ENCODE peak calls at places on chromosomes 16 and 17, in ten cellular contexts. One of them, this sample, is unnamed.

GRCh38 chr16:3188925-3189825 is 1.2 kb downstream of the OR1F1 start:
- DNase-seq in ACHN: peak; percentile 74
- DNase-seq in NCI-H2081: peak; percentile 18
- DNase-seq in RWPE1: peak; percentile 60
- DNase-seq in CD4-positive, CD25-positive, alpha-beta regulatory T cell: peak; percentile 66
- DNase-seq in NT2/D1: no peak
- DNase-seq in fibroblast of lung: peak; percentile 71
- DNase-seq in lower lobe of right lung: no peak
- DNase-seq in immature natural killer cell: no peak
- DNase-seq in activated effector memory CD4-positive, alpha-beta T cell treated with anti-CD3 and anti-CD28 coated beads, Interleukin-2, amount 50 U/mL, for 16 hours: peak; percentile 72
- DNase-seq in this sample: no peak

GRCh38 chr17:80447790-80448189 is 28.6 kb downstream of the NPTX1 start:
- DNase-seq in ACHN: no peak
- DNase-seq in NCI-H2081: no peak
- DNase-seq in RWPE1: peak; percentile 35
- DNase-seq in CD4-positive, CD25-positive, alpha-beta regulatory T cell: no peak
- DNase-seq in NT2/D1: no peak
- DNase-seq in fibroblast of lung: no peak
- DNase-seq in lower lobe of right lung: no peak
- DNase-seq in immature natural killer cell: no peak
- DNase-seq in activated effector memory CD4-positive, alpha-beta T cell treated with anti-CD3 and anti-CD28 coated beads, Interleukin-2, amount 50 U/mL, for 16 hours: no peak
- DNase-seq in this sample: no peak

GRCh38 chr16:84347161-84347560 is 21.2 kb upstream of the ATP2C2 start:
- DNase-seq in ACHN: no peak
- DNase-seq in NCI-H2081: no peak
- DNase-seq in RWPE1: no peak
- DNase-seq in CD4-positive, CD25-positive, alpha-beta regulatory T cell: no peak
- DNase-seq in NT2/D1: no peak
- DNase-seq in fibroblast of lung: no peak
- DNase-seq in lower lobe of right lung: no peak
- DNase-seq in immature natural killer cell: no peak
- DNase-seq in activated effector memory CD4-positive, alpha-beta T cell treated with anti-CD3 and anti-CD28 coated beads, Interleukin-2, amount 50 U/mL, for 16 hours: no peak
- DNase-seq in this sample: no peak

GRCh38 chr17:41382396-41382795 is 290 bp upstream of the KRT34 start:
- DNase-seq in ACHN: no peak
- DNase-seq in NCI-H2081: no peak
- DNase-seq in RWPE1: no peak
- DNase-seq in CD4-positive, CD25-positive, alpha-beta regulatory T cell: no peak
- DNase-seq in NT2/D1: no peak
- DNase-seq in fibroblast of lung: no peak
- DNase-seq in lower lobe of right lung: no peak
- DNase-seq in immature natural killer cell: no peak
- DNase-seq in activated effector memory CD4-positive, alpha-beta T cell treated with anti-CD3 and anti-CD28 coated beads, Interleukin-2, amount 50 U/mL, for 16 hours: no peak
- DNase-seq in this sample: no peak

GRCh38 chr16:14056970-14057369 is 14.1 kb upstream of the MRTFB start:
- DNase-seq in ACHN: no peak
- DNase-seq in NCI-H2081: no peak
- DNase-seq in RWPE1: no peak
- DNase-seq in CD4-positive, CD25-positive, alpha-beta regulatory T cell: no peak
- DNase-seq in NT2/D1: no peak
- DNase-seq in fibroblast of lung: peak; percentile 77
- DNase-seq in lower lobe of right lung: no peak
- DNase-seq in immature natural killer cell: no peak
- DNase-seq in activated effector memory CD4-positive, alpha-beta T cell treated with anti-CD3 and anti-CD28 coated beads, Interleukin-2, amount 50 U/mL, for 16 hours: no peak
- DNase-seq in this sample: no peak

GRCh38 chr17:17587614-17588336 is 3.7 kb downstream of the PEMT start:
- DNase-seq in ACHN: peak; percentile 30
- DNase-seq in NCI-H2081: no peak
- DNase-seq in RWPE1: no peak
- DNase-seq in CD4-positive, CD25-positive, alpha-beta regulatory T cell: no peak
- DNase-seq in NT2/D1: no peak
- DNase-seq in fibroblast of lung: no peak
- DNase-seq in lower lobe of right lung: no peak
- DNase-seq in immature natural killer cell: no peak
- DNase-seq in activated effector memory CD4-positive, alpha-beta T cell treated with anti-CD3 and anti-CD28 coated beads, Interleukin-2, amount 50 U/mL, for 16 hours: no peak
- DNase-seq in this sample: no peak

GRCh38 chr17:4542726-4543191 is 12.4 kb downstream of the MYBBP1A start:
- DNase-seq in ACHN: no peak
- DNase-seq in NCI-H2081: no peak
- DNase-seq in RWPE1: no peak
- DNase-seq in CD4-positive, CD25-positive, alpha-beta regulatory T cell: no peak
- DNase-seq in NT2/D1: no peak
- DNase-seq in fibroblast of lung: no peak
- DNase-seq in lower lobe of right lung: no peak
- DNase-seq in immature natural killer cell: no peak
- DNase-seq in activated effector memory CD4-positive, alpha-beta T cell treated with anti-CD3 and anti-CD28 coated beads, Interleukin-2, amount 50 U/mL, for 16 hours: no peak
- DNase-seq in this sample: no peak

GRCh38 chr16:22007509-22008214 is at the start of gene MOSMO:
- DNase-seq in ACHN: peak; percentile 76
- DNase-seq in NCI-H2081: peak; percentile 52
- DNase-seq in RWPE1: peak; percentile 73
- DNase-seq in CD4-positive, CD25-positive, alpha-beta regulatory T cell: peak; percentile 73
- DNase-seq in NT2/D1: peak; percentile 25
- DNase-seq in fibroblast of lung: peak; percentile 67
- DNase-seq in lower lobe of right lung: peak; percentile 82
- DNase-seq in immature natural killer cell: peak; percentile 67
- DNase-seq in activated effector memory CD4-positive, alpha-beta T cell treated with anti-CD3 and anti-CD28 coated beads, Interleukin-2, amount 50 U/mL, for 16 hours: peak; percentile 90
- DNase-seq in this sample: peak; percentile 42

GRCh38 chr17:78428842-78429617 is 50.6 kb downstream of the PGS1 start:
- DNase-seq in ACHN: no peak
- DNase-seq in NCI-H2081: no peak
- DNase-seq in RWPE1: no peak
- DNase-seq in CD4-positive, CD25-positive, alpha-beta regulatory T cell: no peak
- DNase-seq in NT2/D1: no peak
- DNase-seq in fibroblast of lung: no peak
- DNase-seq in lower lobe of right lung: no peak
- DNase-seq in immature natural killer cell: no peak
- DNase-seq in activated effector memory CD4-positive, alpha-beta T cell treated with anti-CD3 and anti-CD28 coated beads, Interleukin-2, amount 50 U/mL, for 16 hours: no peak
- DNase-seq in this sample: no peak

GRCh38 chr16:3819741-3820724 is 60.5 kb downstream of the CREBBP start:
- DNase-seq in ACHN: peak; percentile 90
- DNase-seq in NCI-H2081: peak; percentile 98
- DNase-seq in RWPE1: peak; percentile 82
- DNase-seq in CD4-positive, CD25-positive, alpha-beta regulatory T cell: no peak
- DNase-seq in NT2/D1: no peak
- DNase-seq in fibroblast of lung: peak; percentile 93
- DNase-seq in lower lobe of right lung: no peak
- DNase-seq in immature natural killer cell: peak; percentile 60
- DNase-seq in activated effector memory CD4-positive, alpha-beta T cell treated with anti-CD3 and anti-CD28 coated beads, Interleukin-2, amount 50 U/mL, for 16 hours: no peak
- DNase-seq in this sample: no peak

GRCh38 chr17:75835315-75835987 is 8.8 kb downstream of the UNC13D start:
- DNase-seq in ACHN: no peak
- DNase-seq in NCI-H2081: no peak
- DNase-seq in RWPE1: no peak
- DNase-seq in CD4-positive, CD25-positive, alpha-beta regulatory T cell: no peak
- DNase-seq in NT2/D1: no peak
- DNase-seq in fibroblast of lung: no peak
- DNase-seq in lower lobe of right lung: no peak
- DNase-seq in immature natural killer cell: no peak
- DNase-seq in activated effector memory CD4-positive, alpha-beta T cell treated with anti-CD3 and anti-CD28 coated beads, Interleukin-2, amount 50 U/mL, for 16 hours: no peak
- DNase-seq in this sample: no peak

GRCh38 chr16:373020-373598 is 2.8 kb upstream of the MRPL28 start:
- DNase-seq in ACHN: no peak
- DNase-seq in NCI-H2081: no peak
- DNase-seq in RWPE1: no peak
- DNase-seq in CD4-positive, CD25-positive, alpha-beta regulatory T cell: no peak
- DNase-seq in NT2/D1: no peak
- DNase-seq in fibroblast of lung: no peak
- DNase-seq in lower lobe of right lung: no peak
- DNase-seq in immature natural killer cell: no peak
- DNase-seq in activated effector memory CD4-positive, alpha-beta T cell treated with anti-CD3 and anti-CD28 coated beads, Interleukin-2, amount 50 U/mL, for 16 hours: no peak
- DNase-seq in this sample: no peak

GRCh38 chr16:66712512-66712911 is 16.0 kb upstream of the CMTM4 start:
- DNase-seq in ACHN: no peak
- DNase-seq in NCI-H2081: no peak
- DNase-seq in RWPE1: no peak
- DNase-seq in CD4-positive, CD25-positive, alpha-beta regulatory T cell: no peak
- DNase-seq in NT2/D1: no peak
- DNase-seq in fibroblast of lung: no peak
- DNase-seq in lower lobe of right lung: no peak
- DNase-seq in immature natural killer cell: no peak
- DNase-seq in activated effector memory CD4-positive, alpha-beta T cell treated with anti-CD3 and anti-CD28 coated beads, Interleukin-2, amount 50 U/mL, for 16 hours: no peak
- DNase-seq in this sample: no peak

GRCh38 chr17:35337364-35337763 is 36.1 kb downstream of the SLFN11 start:
- DNase-seq in ACHN: no peak
- DNase-seq in NCI-H2081: no peak
- DNase-seq in RWPE1: no peak
- DNase-seq in CD4-positive, CD25-positive, alpha-beta regulatory T cell: no peak
- DNase-seq in NT2/D1: no peak
- DNase-seq in fibroblast of lung: no peak
- DNase-seq in lower lobe of right lung: no peak
- DNase-seq in immature natural killer cell: no peak
- DNase-seq in activated effector memory CD4-positive, alpha-beta T cell treated with anti-CD3 and anti-CD28 coated beads, Interleukin-2, amount 50 U/mL, for 16 hours: no peak
- DNase-seq in this sample: no peak

GRCh38 chr17:78356163-78356713 is 3.6 kb downstream of the SOCS3 start:
- DNase-seq in ACHN: peak; percentile 86
- DNase-seq in NCI-H2081: no peak
- DNase-seq in RWPE1: peak; percentile 86
- DNase-seq in CD4-positive, CD25-positive, alpha-beta regulatory T cell: peak; percentile 98
- DNase-seq in NT2/D1: peak; percentile 69
- DNase-seq in fibroblast of lung: peak; percentile 98
- DNase-seq in lower lobe of right lung: peak; percentile 75
- DNase-seq in immature natural killer cell: peak; percentile 82
- DNase-seq in activated effector memory CD4-positive, alpha-beta T cell treated with anti-CD3 and anti-CD28 coated beads, Interleukin-2, amount 50 U/mL, for 16 hours: peak; percentile 95
- DNase-seq in this sample: peak; percentile 82

GRCh38 chr17:5238333-5238732 is 3.7 kb upstream of the SCIMP start:
- DNase-seq in ACHN: no peak
- DNase-seq in NCI-H2081: no peak
- DNase-seq in RWPE1: no peak
- DNase-seq in CD4-positive, CD25-positive, alpha-beta regulatory T cell: no peak
- DNase-seq in NT2/D1: no peak
- DNase-seq in fibroblast of lung: no peak
- DNase-seq in lower lobe of right lung: no peak
- DNase-seq in immature natural killer cell: no peak
- DNase-seq in activated effector memory CD4-positive, alpha-beta T cell treated with anti-CD3 and anti-CD28 coated beads, Interleukin-2, amount 50 U/mL, for 16 hours: no peak
- DNase-seq in this sample: no peak

GRCh38 chr16:68367034-68367433 is 56.2 kb downstream of the PRMT7 start:
- DNase-seq in ACHN: peak; percentile 39
- DNase-seq in NCI-H2081: peak; percentile 4
- DNase-seq in RWPE1: peak; percentile 39
- DNase-seq in CD4-positive, CD25-positive, alpha-beta regulatory T cell: peak; percentile 67
- DNase-seq in NT2/D1: peak; percentile 62
- DNase-seq in fibroblast of lung: no peak
- DNase-seq in lower lobe of right lung: no peak
- DNase-seq in immature natural killer cell: peak; percentile 39
- DNase-seq in activated effector memory CD4-positive, alpha-beta T cell treated with anti-CD3 and anti-CD28 coated beads, Interleukin-2, amount 50 U/mL, for 16 hours: no peak
- DNase-seq in this sample: no peak

GRCh38 chr16:72013389-72013788 is 4.8 kb downstream of the DHODH start:
- DNase-seq in ACHN: peak; percentile 15
- DNase-seq in NCI-H2081: no peak
- DNase-seq in RWPE1: peak; percentile 82
- DNase-seq in CD4-positive, CD25-positive, alpha-beta regulatory T cell: peak; percentile 26
- DNase-seq in NT2/D1: no peak
- DNase-seq in fibroblast of lung: peak; percentile 52
- DNase-seq in lower lobe of right lung: peak; percentile 54
- DNase-seq in immature natural killer cell: peak; percentile 7
- DNase-seq in activated effector memory CD4-positive, alpha-beta T cell treated with anti-CD3 and anti-CD28 coated beads, Interleukin-2, amount 50 U/mL, for 16 hours: no peak
- DNase-seq in this sample: no peak

GRCh38 chr16:50677351-50677750 is 3.8 kb downstream of the SNX20 start:
- DNase-seq in ACHN: no peak
- DNase-seq in NCI-H2081: no peak
- DNase-seq in RWPE1: no peak
- DNase-seq in CD4-positive, CD25-positive, alpha-beta regulatory T cell: no peak
- DNase-seq in NT2/D1: no peak
- DNase-seq in fibroblast of lung: no peak
- DNase-seq in lower lobe of right lung: peak; percentile 45
- DNase-seq in immature natural killer cell: no peak
- DNase-seq in activated effector memory CD4-positive, alpha-beta T cell treated with anti-CD3 and anti-CD28 coated beads, Interleukin-2, amount 50 U/mL, for 16 hours: peak; percentile 71
- DNase-seq in this sample: no peak

GRCh38 chr16:30942421-30942796 is 6.5 kb upstream of the ORAI3 start:
- DNase-seq in ACHN: no peak
- DNase-seq in NCI-H2081: no peak
- DNase-seq in RWPE1: no peak
- DNase-seq in CD4-positive, CD25-positive, alpha-beta regulatory T cell: no peak
- DNase-seq in NT2/D1: no peak
- DNase-seq in fibroblast of lung: no peak
- DNase-seq in lower lobe of right lung: no peak
- DNase-seq in immature natural killer cell: no peak
- DNase-seq in activated effector memory CD4-positive, alpha-beta T cell treated with anti-CD3 and anti-CD28 coated beads, Interleukin-2, amount 50 U/mL, for 16 hours: no peak
- DNase-seq in this sample: no peak

GRCh38 chr16:22424161-22424937 is 49.9 kb upstream of the CDR2 start:
- DNase-seq in ACHN: no peak
- DNase-seq in NCI-H2081: no peak
- DNase-seq in RWPE1: no peak
- DNase-seq in CD4-positive, CD25-positive, alpha-beta regulatory T cell: no peak
- DNase-seq in NT2/D1: no peak
- DNase-seq in fibroblast of lung: peak; percentile 27
- DNase-seq in lower lobe of right lung: no peak
- DNase-seq in immature natural killer cell: no peak
- DNase-seq in activated effector memory CD4-positive, alpha-beta T cell treated with anti-CD3 and anti-CD28 coated beads, Interleukin-2, amount 50 U/mL, for 16 hours: no peak
- DNase-seq in this sample: no peak

GRCh38 chr16:51084074-51084928 is 66.8 kb downstream of the SALL1 start:
- DNase-seq in ACHN: no peak
- DNase-seq in NCI-H2081: no peak
- DNase-seq in RWPE1: no peak
- DNase-seq in CD4-positive, CD25-positive, alpha-beta regulatory T cell: no peak
- DNase-seq in NT2/D1: peak; percentile 28
- DNase-seq in fibroblast of lung: peak; percentile 64
- DNase-seq in lower lobe of right lung: no peak
- DNase-seq in immature natural killer cell: no peak
- DNase-seq in activated effector memory CD4-positive, alpha-beta T cell treated with anti-CD3 and anti-CD28 coated beads, Interleukin-2, amount 50 U/mL, for 16 hours: no peak
- DNase-seq in this sample: no peak

GRCh38 chr16:10982430-10983174 is 38.2 kb downstream of the CLEC16A start:
- DNase-seq in ACHN: no peak
- DNase-seq in NCI-H2081: no peak
- DNase-seq in RWPE1: no peak
- DNase-seq in CD4-positive, CD25-positive, alpha-beta regulatory T cell: peak; percentile 33
- DNase-seq in NT2/D1: no peak
- DNase-seq in fibroblast of lung: no peak
- DNase-seq in lower lobe of right lung: no peak
- DNase-seq in immature natural killer cell: no peak
- DNase-seq in activated effector memory CD4-positive, alpha-beta T cell treated with anti-CD3 and anti-CD28 coated beads, Interleukin-2, amount 50 U/mL, for 16 hours: no peak
- DNase-seq in this sample: no peak

GRCh38 chr16:31182391-31182790 is 2.5 kb downstream of the FUS start:
- DNase-seq in ACHN: no peak
- DNase-seq in NCI-H2081: no peak
- DNase-seq in RWPE1: no peak
- DNase-seq in CD4-positive, CD25-positive, alpha-beta regulatory T cell: no peak
- DNase-seq in NT2/D1: no peak
- DNase-seq in fibroblast of lung: no peak
- DNase-seq in lower lobe of right lung: no peak
- DNase-seq in immature natural killer cell: no peak
- DNase-seq in activated effector memory CD4-positive, alpha-beta T cell treated with anti-CD3 and anti-CD28 coated beads, Interleukin-2, amount 50 U/mL, for 16 hours: no peak
- DNase-seq in this sample: no peak

GRCh38 chr16:72493681-72494415 is 321.9 kb upstream of the PMFBP1 start:
- DNase-seq in ACHN: no peak
- DNase-seq in NCI-H2081: no peak
- DNase-seq in RWPE1: no peak
- DNase-seq in CD4-positive, CD25-positive, alpha-beta regulatory T cell: no peak
- DNase-seq in NT2/D1: no peak
- DNase-seq in fibroblast of lung: peak; percentile 83
- DNase-seq in lower lobe of right lung: no peak
- DNase-seq in immature natural killer cell: no peak
- DNase-seq in activated effector memory CD4-positive, alpha-beta T cell treated with anti-CD3 and anti-CD28 coated beads, Interleukin-2, amount 50 U/mL, for 16 hours: no peak
- DNase-seq in this sample: no peak

GRCh38 chr16:22235839-22236745 is 30.0 kb downstream of the EEF2K start:
- DNase-seq in ACHN: no peak
- DNase-seq in NCI-H2081: no peak
- DNase-seq in RWPE1: no peak
- DNase-seq in CD4-positive, CD25-positive, alpha-beta regulatory T cell: no peak
- DNase-seq in NT2/D1: no peak
- DNase-seq in fibroblast of lung: no peak
- DNase-seq in lower lobe of right lung: no peak
- DNase-seq in immature natural killer cell: no peak
- DNase-seq in activated effector memory CD4-positive, alpha-beta T cell treated with anti-CD3 and anti-CD28 coated beads, Interleukin-2, amount 50 U/mL, for 16 hours: no peak
- DNase-seq in this sample: no peak

GRCh38 chr17:79050591-79050990 is 24.0 kb upstream of the ENGASE start:
- DNase-seq in ACHN: no peak
- DNase-seq in NCI-H2081: no peak
- DNase-seq in RWPE1: no peak
- DNase-seq in CD4-positive, CD25-positive, alpha-beta regulatory T cell: no peak
- DNase-seq in NT2/D1: no peak
- DNase-seq in fibroblast of lung: no peak
- DNase-seq in lower lobe of right lung: no peak
- DNase-seq in immature natural killer cell: no peak
- DNase-seq in activated effector memory CD4-positive, alpha-beta T cell treated with anti-CD3 and anti-CD28 coated beads, Interleukin-2, amount 50 U/mL, for 16 hours: peak; percentile 39
- DNase-seq in this sample: no peak

GRCh38 chr17:75295220-75296158 is 6.3 kb upstream of the SLC25A19 start:
- DNase-seq in ACHN: no peak
- DNase-seq in NCI-H2081: no peak
- DNase-seq in RWPE1: no peak
- DNase-seq in CD4-positive, CD25-positive, alpha-beta regulatory T cell: peak; percentile 59
- DNase-seq in NT2/D1: no peak
- DNase-seq in fibroblast of lung: no peak
- DNase-seq in lower lobe of right lung: no peak
- DNase-seq in immature natural killer cell: no peak
- DNase-seq in activated effector memory CD4-positive, alpha-beta T cell treated with anti-CD3 and anti-CD28 coated beads, Interleukin-2, amount 50 U/mL, for 16 hours: no peak
- DNase-seq in this sample: no peak

This sample was measured in activated T-helper 1 cell treated with anti-CD3 and anti-CD28 coated beads, Interleukin-2, amount 50 U/mL, for 16 hours.